ENCODE peak calls at places on chromosomes 1 and 21, in seven cellular contexts. P is GM23248, J is H1, T is keratinocyte, K is hepatocyte, I is PC-3, A is PC-9. Z is an unnamed sample.

GRCh38 chr1:221887091-221887746 is 145.3 kb upstream of the DUSP10 start:
- DNase-seq in J (no peak), K (peak; percentile 77), P (peak; percentile 97), A (peak; percentile 99), T (peak; percentile 80), I (peak; percentile 100), Z (no peak)

GRCh38 chr1:5385400-5385799 is 606.8 kb downstream of the NPHP4 start:
- DNase-seq in P (no peak), T (no peak), I (no peak), K (no peak), J (no peak), A (no peak), Z (no peak)

GRCh38 chr1:79079770-79080169 is 73.2 kb upstream of the ADGRL4 start:
- DNase-seq in K (peak; percentile 38), A (no peak), T (no peak), I (peak; percentile 90), P (peak; percentile 83), J (no peak), Z (peak; percentile 97)

GRCh38 chr1:62131093-62131725 is 63.4 kb upstream of the L1TD1 start:
- DNase-seq in T (no peak), K (peak; percentile 83), J (peak; percentile 63), I (peak; percentile 77), P (peak; percentile 78), A (no peak), Z (peak; percentile 44)

GRCh38 chr1:229836324-229836723 is 210.3 kb downstream of the URB2 start:
- DNase-seq in A (no peak), P (no peak), I (no peak), J (no peak), T (no peak), K (no peak), Z (no peak)

GRCh38 chr1:96698332-96698983 is 23.1 kb upstream of the PTBP2 start:
- DNase-seq in P (no peak), I (no peak), K (no peak), T (no peak), A (no peak), J (no peak), Z (no peak)

GRCh38 chr1:182781849-182782586 is 7.6 kb upstream of the NPL start:
- DNase-seq in A (peak; percentile 45), I (peak; percentile 59), J (peak; percentile 83), P (peak; percentile 75), T (no peak), K (peak; percentile 78), Z (peak; percentile 61)

GRCh38 chr21:34836933-34837505 is 168.2 kb downstream of the CLIC6 start:
- DNase-seq in I (no peak), K (no peak), A (no peak), J (no peak), T (no peak), P (peak; percentile 53), Z (no peak)

GRCh38 chr1:118958937-118959631 is 29.1 kb downstream of the TBX15 start:
- DNase-seq in T (no peak), J (no peak), K (no peak), A (no peak), I (no peak), P (no peak), Z (no peak)

GRCh38 chr21:46346296-46347202 is 22.6 kb downstream of the PCNT start:
- DNase-seq in A (no peak), J (no peak), I (no peak), P (no peak), T (no peak), K (no peak), Z (no peak)

GRCh38 chr21:34885125-34885524 is 164.0 kb downstream of the RUNX1 start:
- DNase-seq in K (no peak), A (no peak), T (no peak), J (no peak), I (peak; percentile 24), P (peak; percentile 45), Z (no peak)

GRCh38 chr1:183864611-183865010 is 59.7 kb downstream of the RGL1 start:
- DNase-seq in A (no peak), I (no peak), K (no peak), P (no peak), T (no peak), J (no peak), Z (no peak)

GRCh38 chr1:14707774-14708450 is 109.4 kb downstream of the KAZN start:
- DNase-seq in P (no peak), J (no peak), T (no peak), I (no peak), A (no peak), K (no peak), Z (no peak)

GRCh38 chr1:147452809-147453208 is 88.5 kb upstream of the BCL9 start:
- DNase-seq in P (no peak), T (no peak), K (no peak), A (no peak), I (no peak), J (no peak), Z (no peak)

GRCh38 chr1:29974345-29974744 is 738.0 kb downstream of the PTPRU start:
- DNase-seq in K (no peak), J (peak; percentile 44), T (peak; percentile 84), I (peak; percentile 91), P (peak; percentile 74), A (peak; percentile 91), Z (no peak)

GRCh38 chr1:112396668-112397025 is 633 bp downstream of the CTTNBP2NL start:
- DNase-seq in T (no peak), P (peak; percentile 49), J (no peak), A (no peak), K (peak; percentile 62), I (no peak), Z (no peak)

GRCh38 chr1:37553927-37554808 is at the start of gene SNIP1:
- DNase-seq in P (peak; percentile 98), I (peak; percentile 94), J (peak; percentile 92), K (peak; percentile 96), T (peak; percentile 38), A (peak; percentile 90), Z (peak; percentile 73)

GRCh38 chr1:58505286-58505685 is 41.2 kb downstream of the OMA1 start:
- DNase-seq in K (no peak), I (no peak), A (no peak), P (no peak), T (no peak), J (no peak), Z (no peak)

GRCh38 chr1:29506678-29507225 is 270.4 kb downstream of the PTPRU start:
- DNase-seq in T (no peak), J (peak; percentile 34), A (no peak), P (no peak), I (no peak), K (no peak), Z (no peak)

DNA sequence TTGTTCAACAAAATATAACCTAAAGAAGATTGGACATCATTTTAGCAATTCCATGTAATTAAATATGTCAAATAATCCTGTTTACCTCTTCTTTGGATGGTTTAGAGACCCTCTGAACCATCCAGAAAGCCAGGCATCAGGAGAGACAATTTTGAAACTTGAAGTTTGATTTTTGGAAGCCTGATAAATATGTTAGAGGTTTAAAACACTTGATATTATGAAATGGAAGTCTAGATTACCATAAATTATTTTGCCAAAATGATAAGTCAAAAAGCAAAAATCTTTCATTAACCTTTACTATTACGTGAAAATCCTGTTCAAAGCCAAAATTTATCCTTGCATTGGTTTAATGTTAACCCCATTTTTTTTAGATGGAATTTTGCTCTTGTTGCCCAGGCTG is 43.5 kb downstream of the CCDC30 start:
- DNase-seq in J (no peak), I (no peak), P (no peak), T (no peak), A (no peak), K (no peak), Z (no peak)
- H3K9me3 ChIP-seq in J (peaks cover 68% of the 10 kb centered on the region), I (peaks cover 38% of the 10 kb centered on the region), P (peaks cover 8% of the 10 kb centered on the region), T (peaks cover 2% of the 10 kb centered on the region), A (peaks cover 23% of the 10 kb centered on the region), K (peaks cover 24% of the 10 kb centered on the region), Z (no peaks in the 10 kb centered on the region)

DNA sequence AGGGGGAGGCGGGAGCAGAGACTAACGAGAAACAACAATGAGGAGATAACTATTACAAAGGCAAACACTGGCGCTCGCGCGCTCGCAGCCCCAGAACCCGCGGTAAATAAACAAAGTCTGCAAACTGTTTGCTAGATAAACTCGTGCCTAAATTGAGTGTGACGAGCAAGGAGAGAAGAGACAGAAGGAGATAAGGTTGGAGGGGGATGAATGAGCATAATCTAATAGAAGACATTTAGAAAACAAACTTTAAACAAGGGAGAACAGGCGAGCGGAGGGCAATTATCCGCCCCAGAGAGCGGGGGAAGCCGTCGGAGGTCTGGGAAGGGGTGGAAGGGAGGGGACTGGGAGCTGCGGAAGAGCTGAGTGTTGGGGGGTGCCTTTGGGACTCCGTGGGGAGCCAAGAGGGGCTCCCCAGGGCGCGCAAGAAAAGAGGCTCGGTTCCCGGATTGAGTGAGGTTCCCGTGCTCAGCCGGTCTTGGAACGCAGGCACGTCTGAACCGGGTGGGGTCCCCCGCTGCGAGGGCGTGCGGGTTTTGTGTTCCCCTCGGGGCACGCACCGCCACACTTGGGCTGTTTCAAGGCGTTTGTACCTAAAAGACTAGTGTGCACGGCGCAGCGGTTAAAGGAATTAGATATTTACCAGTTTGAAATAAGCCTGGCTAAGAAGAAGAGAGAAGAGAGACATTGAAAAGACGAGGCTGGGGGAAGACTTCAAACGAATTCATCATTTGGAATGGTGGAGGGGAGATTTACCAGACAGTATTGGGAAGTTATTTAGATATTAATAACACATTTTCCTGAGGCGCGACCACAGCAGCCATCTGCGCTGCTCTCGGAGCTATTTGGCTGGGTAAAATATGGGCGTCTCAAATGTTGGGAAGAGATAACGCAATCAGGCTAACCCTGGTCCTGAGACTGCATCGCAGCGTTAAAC is 10.6 kb downstream of the PAX7 start:
- DNase-seq in J (peak; percentile 64), K (no peak), A (no peak), I (no peak), T (no peak), P (no peak), Z (peak; percentile 64)
- TF ChIP-seq EZH2 in J (peak; percentile 87), K (peak; percentile 97), A (no peak), I (peak; percentile 90), T (peak; percentile 99), P (peak; percentile 43), Z (no peak)

DNA sequence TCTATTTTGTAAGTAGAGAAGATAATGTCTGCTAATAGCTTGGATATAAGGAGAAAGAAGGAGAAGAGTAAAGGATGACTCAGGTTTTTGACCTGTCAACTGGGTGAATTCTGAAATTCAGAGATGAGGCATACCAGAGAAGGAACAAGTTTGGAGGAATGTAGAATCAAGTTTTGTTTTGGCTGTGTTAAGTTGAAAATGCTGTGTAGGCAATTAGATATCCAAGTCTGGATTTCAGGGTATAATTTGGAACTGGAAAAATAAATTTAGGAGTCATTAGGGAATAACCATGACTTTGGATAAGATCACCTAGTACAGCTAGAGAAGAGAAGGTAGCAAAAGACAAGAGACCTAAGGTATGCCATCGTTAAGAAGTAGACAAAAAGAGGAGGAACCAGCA is 22.4 kb upstream of the GNG4 start:
- DNase-seq in K (no peak), I (no peak), J (no peak), P (no peak), T (no peak), A (no peak), Z (no peak)
- H3K9me3 ChIP-seq in K (no peaks in the 10 kb centered on the region), I (peaks cover 18% of the 10 kb centered on the region), J (no peaks in the 10 kb centered on the region), P (no peaks in the 10 kb centered on the region), T (peaks cover 27% of the 10 kb centered on the region), A (peaks cover 19% of the 10 kb centered on the region), Z (peaks cover 2% of the 10 kb centered on the region)

GRCh38 chr1:2628191-2628932 is 4.5 kb downstream of the MMEL1 start:
- DNase-seq in K (no peak), T (no peak), J (no peak), A (no peak), I (no peak), P (no peak), Z (no peak)
- TF ChIP-seq EZH2 in K (no peak), T (no peak), J (peak; percentile 35), A (no peak), I (no peak), P (no peak), Z (no peak)

GRCh38 chr1:207970329-207971038 is 59.6 kb upstream of the CD34 start:
- DNase-seq in T (no peak), J (no peak), K (no peak), I (no peak), P (no peak), A (no peak), Z (no peak)
- H3K9me3 ChIP-seq in T (no peaks in the 10 kb centered on the region), J (no peaks in the 10 kb centered on the region), K (no peaks in the 10 kb centered on the region), I (no peaks in the 10 kb centered on the region), P (no peaks in the 10 kb centered on the region), A (no peaks in the 10 kb centered on the region), Z (no peaks in the 10 kb centered on the region)